ENCODE peak calls at places on chromosomes 13 and 19, in seven cellular contexts. V is thyroid gland, M is tibial artery, W is heart left ventricle, Q is neural progenitor cell, U is heart right ventricle, J is right atrium auricular region. C is an unnamed sample.

GRCh38 chr13:112688560-112689497 is 1.0 kb upstream of the ATP11A start:
- DNase-seq in V (peak; percentile 63), M (peak; percentile 66), W (no peak), Q (peak; percentile 58), U (no peak), J (no peak), C (peak; percentile 1)

GRCh38 chr19:6868341-6868740 is 19.0 kb upstream of the ADGRE1 start:
- DNase-seq in V (no peak), M (no peak), W (no peak), Q (no peak), U (peak; percentile 12), J (no peak), C (no peak)

GRCh38 chr13:47000166-47000565 is 103.3 kb upstream of the HTR2A start:
- DNase-seq in V (no peak), M (no peak), W (no peak), Q (no peak), U (no peak), J (no peak), C (no peak)

GRCh38 chr13:60933638-60934037 is 482.0 kb downstream of the PCDH20 start:
- DNase-seq in V (no peak), M (no peak), W (no peak), Q (no peak), U (no peak), J (no peak), C (no peak)

GRCh38 chr19:43534811-43535761 is 2.1 kb downstream of the ZNF575 start:
- DNase-seq in V (peak; percentile 75), M (peak; percentile 83), W (peak; percentile 58), Q (peak; percentile 92), U (peak; percentile 68), J (peak; percentile 73), C (peak; percentile 31)

GRCh38 chr13:83765796-83766195 is 116.5 kb downstream of the SLITRK1 start:
- DNase-seq in V (no peak), M (no peak), W (no peak), Q (no peak), U (no peak), J (no peak), C (no peak)

GRCh38 chr19:13163609-13164364 is 13.6 kb downstream of the IER2 start:
- DNase-seq in V (peak; percentile 87), M (peak; percentile 92), W (peak; percentile 72), Q (peak; percentile 94), U (peak; percentile 76), J (peak; percentile 83), C (peak; percentile 52)

GRCh38 chr19:34999498-35000337 is at the start of gene GRAMD1A:
- DNase-seq in V (peak; percentile 88), M (peak; percentile 95), W (peak; percentile 93), Q (peak; percentile 94), U (peak; percentile 90), J (peak; percentile 87), C (peak; percentile 83)

DNA sequence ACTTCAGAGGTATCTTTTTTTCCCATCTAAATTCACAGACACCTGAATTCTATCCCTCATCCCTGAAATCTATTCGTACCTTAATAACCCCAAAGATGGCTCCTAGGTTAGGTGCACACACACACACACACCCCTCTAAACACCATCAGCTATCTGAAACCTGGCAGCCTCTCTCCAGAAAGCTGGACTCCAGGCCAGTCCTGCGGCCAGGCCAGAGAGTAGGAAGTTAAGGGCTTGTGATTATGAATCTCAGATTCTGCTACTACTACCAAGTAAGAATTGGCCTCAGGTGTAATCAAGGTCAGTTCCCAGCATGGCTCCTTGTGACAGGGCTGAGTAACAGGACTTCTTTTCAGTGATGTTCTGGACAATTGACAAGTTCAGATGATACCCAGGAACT is 244.2 kb upstream of the SERP2 start:
- DNase-seq in V (no peak), M (no peak), W (no peak), Q (no peak), U (no peak), J (no peak), C (no peak)
- H3K36me3 ChIP-seq in V (no peaks in the 10 kb centered on the region), M (no peaks in the 10 kb centered on the region), W (no peaks in the 10 kb centered on the region), Q (peaks cover 1% of the 10 kb centered on the region), U (no peaks in the 10 kb centered on the region), J (no peaks in the 10 kb centered on the region), C (no peaks in the 10 kb centered on the region)

GRCh38 chr19:1270168-1270853 is 1.2 kb downstream of the CIRBP start:
- DNase-seq in V (peak; percentile 72), M (no peak), W (no peak), Q (no peak), U (no peak), J (no peak), C (peak; percentile 47)
- H3K4me1 ChIP-seq in V (peaks cover 61% of the 10 kb centered on the region), M (peaks cover 87% of the 10 kb centered on the region), W (peaks cover 79% of the 10 kb centered on the region), Q (peaks cover 59% of the 10 kb centered on the region), U (peaks cover 82% of the 10 kb centered on the region), J (peaks cover 91% of the 10 kb centered on the region), C (peaks cover 81% of the 10 kb centered on the region)

GRCh38 chr13:109131698-109132257 is 502.4 kb downstream of the MYO16 start:
- DNase-seq in V (no peak), M (no peak), W (no peak), Q (no peak), U (no peak), J (no peak), C (peak; percentile 58)
- H3K4me3 ChIP-seq in V (no peak overlapping the region), M (no peak overlapping the region), W (no peak overlapping the region), Q (no peak overlapping the region), U (no peak overlapping the region), J (no peak overlapping the region), C (peak overlapping the region; percentile 46)

DNA sequence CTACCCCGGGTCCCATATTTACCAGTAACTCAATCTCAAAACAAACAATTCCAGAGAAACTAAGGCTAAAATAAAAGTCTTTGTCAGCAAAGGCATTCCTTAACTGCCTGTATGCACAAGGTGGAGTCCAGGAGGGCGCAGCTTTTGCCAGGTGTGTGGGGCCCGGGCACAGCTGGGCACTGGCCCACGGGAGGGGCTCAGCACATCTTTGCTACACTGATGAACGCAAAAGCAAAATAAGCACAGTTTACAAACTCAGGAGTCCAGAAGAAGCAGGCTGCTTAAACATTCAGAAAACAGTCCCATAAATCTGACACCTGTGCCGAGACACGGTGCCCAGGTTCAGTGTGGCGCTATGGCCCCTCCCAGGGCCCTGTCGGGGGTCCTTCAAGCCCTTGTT is 70.8 kb downstream of the SLC7A1 start:
- DNase-seq in V (no peak), M (peak; percentile 63), W (no peak), Q (no peak), U (no peak), J (no peak), C (no peak)
- H3K36me3 ChIP-seq in V (no peaks in the 10 kb centered on the region), M (peaks cover 44% of the 10 kb centered on the region), W (peaks cover 19% of the 10 kb centered on the region), Q (no peaks in the 10 kb centered on the region), U (no peaks in the 10 kb centered on the region), J (peaks cover 46% of the 10 kb centered on the region), C (peaks cover 99% of the 10 kb centered on the region)

GRCh38 chr13:93620366-93620765 is 393.8 kb downstream of the GPC6 start:
- DNase-seq in V (no peak), M (no peak), W (no peak), Q (no peak), U (no peak), J (no peak), C (no peak)

GRCh38 chr13:93614776-93615175 is 388.2 kb downstream of the GPC6 start:
- DNase-seq in V (no peak), M (no peak), W (no peak), Q (no peak), U (no peak), J (no peak), C (no peak)
- H3K4me1 ChIP-seq in V (no peaks in the 10 kb centered on the region), M (no peaks in the 10 kb centered on the region), W (no peaks in the 10 kb centered on the region), Q (no peaks in the 10 kb centered on the region), U (no peaks in the 10 kb centered on the region), J (no peaks in the 10 kb centered on the region), C (no peaks in the 10 kb centered on the region)

GRCh38 chr19:10292789-10293636 is 3.3 kb downstream of the ICAM5 start:
- DNase-seq in V (peak; percentile 50), M (no peak), W (no peak), Q (peak; percentile 49), U (no peak), J (no peak), C (no peak)

GRCh38 chr19:10294368-10294697 is 4.6 kb downstream of the ICAM5 start:
- DNase-seq in V (peak; percentile 60), M (no peak), W (no peak), Q (peak; percentile 72), U (no peak), J (no peak), C (no peak)

GRCh38 chr19:10293637-10294367 is 4.0 kb downstream of the ICAM5 start:
- DNase-seq in V (no peak), M (no peak), W (no peak), Q (peak; percentile 14), U (no peak), J (no peak), C (no peak)

GRCh38 chr19:10295305-10295846 is 5.6 kb downstream of the ICAM5 start:
- DNase-seq in V (peak; percentile 79), M (no peak), W (no peak), Q (peak; percentile 46), U (no peak), J (no peak), C (peak; percentile 29)

DNA sequence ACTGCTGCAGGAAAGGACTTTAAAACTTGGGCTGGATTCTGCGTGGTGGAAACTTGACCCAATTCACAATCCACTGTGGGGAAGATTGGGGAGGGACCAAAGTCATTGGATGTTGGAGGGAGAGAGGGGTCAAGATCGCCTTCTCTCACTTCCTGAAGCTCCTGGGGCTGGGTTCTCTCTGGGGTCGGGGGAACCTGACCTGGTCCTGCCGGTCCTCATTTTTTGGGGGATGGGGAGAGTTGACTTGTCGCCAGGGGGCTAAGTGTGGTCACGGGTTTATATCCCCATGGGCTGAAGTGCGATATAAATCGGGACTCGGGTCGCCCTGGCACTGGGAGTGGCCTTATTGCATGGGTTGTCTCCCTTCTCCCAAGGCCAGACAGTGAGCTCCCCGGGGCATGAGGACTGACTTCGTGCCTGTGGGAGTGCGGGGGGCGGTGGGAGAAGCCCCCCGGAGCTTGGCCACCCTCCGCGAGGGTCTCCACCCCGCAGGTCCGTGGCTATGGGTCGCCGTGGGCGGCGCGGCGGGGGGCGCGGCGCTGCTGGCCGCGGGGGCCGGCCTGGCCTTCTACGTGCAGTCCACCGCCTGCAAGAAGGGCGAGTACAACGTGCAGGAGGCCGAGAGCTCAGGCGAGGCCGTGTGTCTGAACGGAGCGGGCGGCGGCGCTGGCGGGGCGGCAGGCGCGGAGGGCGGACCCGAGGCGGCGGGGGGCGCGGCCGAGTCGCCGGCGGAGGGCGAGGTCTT is 6.3 kb downstream of the ICAM5 start:
- DNase-seq in V (no peak), M (no peak), W (no peak), Q (peak; percentile 79), U (no peak), J (no peak), C (no peak)
- H3K4me3 ChIP-seq in V (no peak overlapping the region), M (no peak overlapping the region), W (peak overlapping the region; percentile 51), Q (peak overlapping the region; percentile 30), U (peak overlapping the region; percentile 24), J (peak overlapping the region; percentile 29), C (no peak overlapping the region)

DNA sequence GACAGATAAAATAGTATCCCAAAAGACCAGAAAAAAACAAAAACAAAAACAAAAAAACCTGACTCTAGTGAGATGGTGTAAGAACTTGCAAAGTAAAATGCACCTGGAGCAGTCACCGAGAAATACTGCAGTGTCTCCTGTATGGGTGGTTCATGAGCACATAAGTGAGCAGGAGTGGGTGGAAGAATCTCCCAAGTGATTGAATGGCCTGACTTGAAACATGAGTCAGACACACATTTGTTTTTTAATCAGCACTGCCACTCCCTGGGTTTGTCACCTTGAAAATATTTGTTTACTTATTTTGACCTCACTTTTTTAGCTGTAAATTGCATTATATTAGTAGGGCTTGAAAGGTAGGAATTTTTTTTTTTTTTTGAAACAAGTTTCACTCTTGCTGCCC is 2.0 kb downstream of the ZNF431 start:
- DNase-seq in V (peak; percentile 37), M (no peak), W (no peak), Q (no peak), U (no peak), J (no peak), C (no peak)
- H3K36me3 ChIP-seq in V (no peaks in the 10 kb centered on the region), M (peaks cover 27% of the 10 kb centered on the region), W (peaks cover 52% of the 10 kb centered on the region), Q (peaks cover 56% of the 10 kb centered on the region), U (no peaks in the 10 kb centered on the region), J (peaks cover 14% of the 10 kb centered on the region), C (peaks cover 58% of the 10 kb centered on the region)

C was measured in OCI-LY7.